ENCODE peak calls at places on chromosome 18, in four cellular contexts. P, G, V and M are unnamed samples.

GRCh38 chr18:565562-566061 is 14.6 kb upstream of the CETN1 start:
- DNase-seq in V (no peak), P (no peak), G (no peak), M (no peak)

GRCh38 chr18:3124822-3125221 is 94.9 kb downstream of the MYOM1 start:
- DNase-seq in P (no peak), G (no peak), V (no peak), M (no peak)

GRCh38 chr18:12686100-12686499 is 16.4 kb downstream of the CEP76 start:
- DNase-seq in G (no peak), P (no peak), V (no peak), M (no peak)

GRCh38 chr18:79926715-79927596 is 24.5 kb downstream of the SLC66A2 start:
- DNase-seq in P (no peak), G (no peak), V (no peak), M (no peak)

GRCh38 chr18:44742741-44743311 is 62.1 kb downstream of the SETBP1 start:
- DNase-seq in V (no peak), G (no peak), P (no peak), M (no peak)

GRCh38 chr18:30527226-30527625 is 515.3 kb downstream of the DSC3 start:
- DNase-seq in V (no peak), P (no peak), G (no peak), M (no peak)

GRCh38 chr18:46711444-46711863 is 45.4 kb downstream of the ST8SIA5 start:
- DNase-seq in G (peak), P (no peak), V (no peak), M (peak)

GRCh38 chr18:9735879-9736278 is 27.8 kb downstream of the RAB31 start:
- DNase-seq in G (no peak), P (no peak), V (no peak), M (no peak)

GRCh38 chr18:31205273-31205672 is 42.6 kb upstream of the DSC1 start:
- DNase-seq in P (no peak), G (no peak), V (no peak), M (no peak)

GRCh38 chr18:14945984-14946383 is 198.0 kb downstream of the ANKRD30B start:
- DNase-seq in G (no peak), V (no peak), P (no peak), M (no peak)

GRCh38 chr18:48859311-48860275 is 91.2 kb downstream of the SMAD7 start:
- DNase-seq in V (no peak), G (no peak), P (no peak), M (no peak)

GRCh38 chr18:50444539-50444938 is 69.7 kb downstream of the SKA1 start:
- DNase-seq in G (no peak), V (no peak), P (no peak), M (no peak)

GRCh38 chr18:48777737-48778111 is 173.0 kb downstream of the SMAD7 start:
- DNase-seq in P (no peak), V (no peak), G (no peak), M (no peak)

GRCh38 chr18:50649821-50650220 is 89.9 kb downstream of the MAPK4 start:
- DNase-seq in G (no peak), V (no peak), P (no peak), M (no peak)

GRCh38 chr18:75209952-75210261 is 690 bp upstream of the TSHZ1 start:
- DNase-seq in G (no peak), P (no peak), V (no peak), M (no peak)

GRCh38 chr18:48342588-48342987 is 66.6 kb downstream of the ZBTB7C start:
- DNase-seq in V (no peak), P (no peak), G (no peak), M (no peak)

GRCh38 chr18:11009869-11010268 is 139.5 kb downstream of the PIEZO2 start:
- DNase-seq in P (no peak), V (no peak), G (no peak), M (no peak)

GRCh38 chr18:75251466-75251865 is 40.9 kb downstream of the TSHZ1 start:
- DNase-seq in P (no peak), G (no peak), V (no peak), M (no peak)

GRCh38 chr18:22667616-22668422 is 250.1 kb upstream of the CTAGE1 start:
- DNase-seq in V (peak), G (peak), P (no peak), M (no peak)

GRCh38 chr18:74819433-74820059 is 221.9 kb downstream of the ZNF407 start:
- DNase-seq in P (no peak), V (no peak), G (peak), M (no peak)

GRCh38 chr18:26460449-26461091 is 87.8 kb downstream of the KCTD1 start:
- DNase-seq in G (no peak), V (peak), P (no peak), M (peak)

GRCh38 chr18:27226556-27227075 is 41.5 kb upstream of the CHST9 start:
- DNase-seq in V (no peak), G (no peak), P (no peak), M (no peak)

GRCh38 chr18:12291690-12292089 is 16.4 kb upstream of the TUBB6 start:
- DNase-seq in P (no peak), G (no peak), V (no peak), M (no peak)

GRCh38 chr18:48300463-48300961 is 108.7 kb downstream of the ZBTB7C start:
- DNase-seq in P (peak), G (peak), V (no peak), M (no peak)

GRCh38 chr18:79528296-79528695 is 132.6 kb downstream of the NFATC1 start:
- DNase-seq in P (no peak), V (no peak), G (no peak), M (no peak)

GRCh38 chr18:60872434-60872833 is 460.8 kb upstream of the CDH20 start:
- DNase-seq in V (no peak), P (no peak), G (no peak), M (no peak)
- TF ChIP-seq POLR2AphosphoS5 in V (no peak), P (no peak), G (no peak), M (no peak)

GRCh38 chr18:8703181-8703638 is 2.1 kb upstream of the MTCL1 start:
- DNase-seq in P (no peak), V (no peak), G (no peak), M (no peak)

GRCh38 chr18:8702668-8703067 is 2.7 kb upstream of the MTCL1 start:
- DNase-seq in G (no peak), V (no peak), P (no peak), M (no peak)

GRCh38 chr18:8699948-8700347 is 5.4 kb upstream of the MTCL1 start:
- DNase-seq in V (no peak), G (no peak), P (peak), M (no peak)

GRCh38 chr18:8703781-8704301 is 1.5 kb upstream of the MTCL1 start:
- DNase-seq in V (no peak), G (no peak), P (no peak), M (no peak)

DNA sequence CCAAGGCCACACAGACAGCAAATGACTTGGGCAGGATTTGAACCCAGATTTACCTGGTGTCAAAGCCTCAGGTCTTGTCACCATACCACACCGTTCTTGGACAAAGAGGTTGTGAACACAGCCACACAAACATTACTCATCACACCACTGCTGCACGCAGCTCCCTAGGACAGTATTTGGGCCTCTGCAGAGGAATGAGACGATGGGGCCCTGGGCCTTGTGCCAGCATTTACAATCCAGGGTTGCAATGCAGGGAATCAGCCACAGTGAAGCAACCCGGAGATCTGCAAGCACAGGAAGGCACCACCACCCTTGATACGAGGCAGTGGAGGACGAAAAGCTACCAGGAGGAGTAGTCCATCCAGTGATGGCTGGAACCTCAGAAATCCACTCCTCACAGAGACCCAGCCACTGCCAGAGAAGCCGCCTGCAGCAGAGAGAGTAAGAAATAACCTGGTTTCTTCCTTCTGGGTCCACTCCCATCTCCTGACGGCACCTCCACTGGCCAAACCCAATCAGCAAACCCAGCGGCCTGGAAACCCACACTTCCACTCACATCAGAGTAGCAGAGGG is 3.7 kb upstream of the MTCL1 start:
- DNase-seq in V (no peak), G (no peak), P (no peak), M (no peak)
- TF ChIP-seq SPI1 in V (no peak), G (no peak), P (no peak), M (no peak)

GRCh38 chr18:35458677-35459441 is 38.9 kb downstream of the INO80C start:
- DNase-seq in G (peak), P (no peak), V (peak), M (no peak)
- TF ChIP-seq POLR2AphosphoS5 in G (peak), P (no peak), V (no peak), M (no peak)

GRCh38 chr18:58408665-58409064 is 220.2 kb downstream of the ALPK2 start:
- DNase-seq in G (no peak), V (no peak), P (no peak), M (no peak)
- TF ChIP-seq SPI1 in G (no peak), V (no peak), P (no peak), M (no peak)

GRCh38 chr18:24736686-24737085 is 276.2 kb downstream of the HRH4 start:
- DNase-seq in V (no peak), G (no peak), P (no peak), M (no peak)
- TF ChIP-seq POLR2AphosphoS5 in V (no peak), G (no peak), P (no peak), M (no peak)